ENCODE peak calls at places on chromosomes 3 and 15, in ten cellular contexts. Y is NB4; H is iris pigment epithelial cell; S is heart left ventricle; W is NCI-H1105 treated with DMSO at 0.1 percent for 48 hours; E is transverse colon; M is left cardiac atrium; L is stimulated activated CD4-positive, alpha-beta T cell treated with anti-CD3 and anti-CD28 coated beads, Interleukin-4, amount 100 ng/mL, for 48 hours; V is T-helper 2 cell; F is NCI-H187. N is an unnamed sample.

GRCh38 chr15:42721016-42721415 is 15.9 kb downstream of the CDAN1 start:
- DNase-seq in Y (no peak), H (no peak), S (no peak), W (no peak), E (no peak), M (no peak), L (no peak), V (no peak), F (no peak), N (no peak)

GRCh38 chr3:155870945-155871745 is 695 bp downstream of the GMPS start:
- DNase-seq in Y (peak), H (peak), S (peak), W (peak), E (peak), M (peak), L (peak), V (peak), F (no peak), N (peak)

GRCh38 chr15:67190813-67191212 is 63.6 kb downstream of the AAGAB start:
- DNase-seq in Y (no peak), H (peak), S (no peak), W (no peak), E (no peak), M (no peak), L (no peak), V (no peak), F (no peak), N (no peak)

GRCh38 chr3:147002721-147003120 is 397.6 kb upstream of the PLSCR5 start:
- DNase-seq in Y (no peak), H (no peak), S (no peak), W (no peak), E (no peak), M (no peak), L (no peak), V (no peak), F (no peak), N (no peak)

GRCh38 chr3:182912476-182912875 is 67.9 kb downstream of the DCUN1D1 start:
- DNase-seq in Y (no peak), H (no peak), S (no peak), W (no peak), E (no peak), M (no peak), L (no peak), V (no peak), F (no peak), N (no peak)

GRCh38 chr3:42692667-42693529 is 7.6 kb downstream of the KLHL40 start:
- DNase-seq in Y (no peak), H (no peak), S (no peak), W (no peak), E (no peak), M (no peak), L (no peak), V (no peak), F (no peak), N (no peak)

GRCh38 chr3:140198242-140198641 is 263.3 kb downstream of the CLSTN2 start:
- DNase-seq in Y (no peak), H (no peak), S (no peak), W (no peak), E (no peak), M (no peak), L (no peak), V (no peak), F (no peak), N (no peak)

GRCh38 chr3:33278106-33278672 is 947 bp downstream of the FBXL2 start:
- DNase-seq in Y (no peak), H (peak), S (no peak), W (peak), E (no peak), M (no peak), L (no peak), V (no peak), F (no peak), N (peak)

GRCh38 chr15:45743309-45744041 is 108.6 kb downstream of the SQOR start:
- DNase-seq in Y (no peak), H (no peak), S (no peak), W (no peak), E (no peak), M (no peak), L (no peak), V (no peak), F (no peak), N (no peak)

GRCh38 chr3:9214599-9214998 is 34.8 kb downstream of the SRGAP3 start:
- DNase-seq in Y (no peak), H (peak), S (no peak), W (no peak), E (no peak), M (no peak), L (no peak), V (no peak), F (no peak), N (no peak)

GRCh38 chr3:28243424-28244106 is 2.1 kb downstream of the CMC1 start:
- DNase-seq in Y (peak), H (no peak), S (no peak), W (no peak), E (no peak), M (no peak), L (no peak), V (peak), F (no peak), N (no peak)

GRCh38 chr15:69713726-69714559 is 261.3 kb downstream of the RPLP1 start:
- DNase-seq in Y (peak), H (no peak), S (no peak), W (no peak), E (peak), M (no peak), L (peak), V (peak), F (no peak), N (no peak)

GRCh38 chr3:4712109-4712508 is 219.0 kb downstream of the ITPR1 start:
- DNase-seq in Y (peak), H (peak), S (no peak), W (no peak), E (peak), M (no peak), L (no peak), V (no peak), F (no peak), N (no peak)

GRCh38 chr3:43345877-43346276 is 59.5 kb downstream of the SNRK start:
- DNase-seq in Y (no peak), H (peak), S (no peak), W (no peak), E (no peak), M (no peak), L (peak), V (peak), F (no peak), N (no peak)

GRCh38 chr3:113312416-113312815 is 101.1 kb downstream of the BOC start:
- DNase-seq in Y (no peak), H (no peak), S (no peak), W (no peak), E (no peak), M (no peak), L (no peak), V (no peak), F (no peak), N (no peak)

GRCh38 chr3:73508330-73508954 is 116.3 kb downstream of the PDZRN3 start:
- DNase-seq in Y (peak), H (peak), S (no peak), W (peak), E (peak), M (peak), L (no peak), V (peak), F (peak), N (peak)

GRCh38 chr3:42892169-42892568 is 13.8 kb upstream of the ZNF662 start:
- DNase-seq in Y (no peak), H (peak), S (no peak), W (no peak), E (no peak), M (no peak), L (no peak), V (no peak), F (no peak), N (no peak)

GRCh38 chr3:58214484-58215316 is 3.9 kb upstream of the DNASE1L3 start:
- DNase-seq in Y (no peak), H (peak), S (no peak), W (no peak), E (peak), M (no peak), L (peak), V (peak), F (no peak), N (no peak)

GRCh38 chr3:138479355-138479964 is 45.0 kb downstream of the ESYT3 start:
- DNase-seq in Y (peak), H (peak), S (no peak), W (peak), E (no peak), M (no peak), L (no peak), V (peak), F (no peak), N (peak)

GRCh38 chr3:157868168-157868567 is 238.1 kb downstream of the SHOX2 start:
- DNase-seq in Y (no peak), H (peak), S (no peak), W (no peak), E (no peak), M (no peak), L (no peak), V (no peak), F (no peak), N (no peak)

GRCh38 chr3:207973-208372 is 11.4 kb downstream of the CHL1 start:
- DNase-seq in Y (no peak), H (no peak), S (no peak), W (no peak), E (no peak), M (no peak), L (no peak), V (no peak), F (no peak), N (no peak)

GRCh38 chr3:193943200-193943599 is 192.7 kb upstream of the HES1 start:
- DNase-seq in Y (no peak), H (no peak), S (no peak), W (no peak), E (no peak), M (no peak), L (no peak), V (no peak), F (no peak), N (no peak)

GRCh38 chr3:98846101-98846500 is 55.4 kb downstream of the DCBLD2 start:
- DNase-seq in Y (no peak), H (peak), S (no peak), W (no peak), E (no peak), M (no peak), L (no peak), V (no peak), F (no peak), N (no peak)

GRCh38 chr3:191435981-191436380 is 25.0 kb upstream of the PYDC2 start:
- DNase-seq in Y (no peak), H (no peak), S (no peak), W (no peak), E (no peak), M (no peak), L (no peak), V (no peak), F (no peak), N (no peak)

GRCh38 chr3:9074079-9074478 is 110.8 kb upstream of the RAD18 start:
- DNase-seq in Y (no peak), H (peak), S (no peak), W (no peak), E (no peak), M (no peak), L (no peak), V (no peak), F (no peak), N (no peak)

GRCh38 chr3:15064299-15064834 is 748 bp downstream of the MRPS25 start:
- DNase-seq in Y (peak), H (peak), S (no peak), W (no peak), E (peak), M (peak), L (no peak), V (peak), F (no peak), N (peak)

GRCh38 chr15:69393831-69394491 is 20.2 kb upstream of the KIF23 start:
- DNase-seq in Y (peak), H (no peak), S (no peak), W (no peak), E (no peak), M (no peak), L (no peak), V (no peak), F (no peak), N (no peak)

GRCh38 chr15:99536422-99537033 is 29.3 kb upstream of the MEF2A start:
- DNase-seq in Y (no peak), H (peak), S (peak), W (no peak), E (no peak), M (peak), L (no peak), V (no peak), F (no peak), N (peak)

GRCh38 chr3:129746629-129747028 is 140.2 kb upstream of the PLXND1 start:
- DNase-seq in Y (no peak), H (no peak), S (no peak), W (no peak), E (no peak), M (no peak), L (no peak), V (no peak), F (no peak), N (no peak)

GRCh38 chr3:124885466-124886167 is 1.5 kb downstream of the ITGB5 start:
- DNase-seq in Y (no peak), H (peak), S (no peak), W (peak), E (no peak), M (peak), L (no peak), V (no peak), F (no peak), N (peak)

GRCh38 chr15:55799287-55800212 is 56.6 kb upstream of the PRTG start:
- DNase-seq in Y (peak), H (peak), S (no peak), W (peak), E (peak), M (peak), L (peak), V (peak), F (no peak), N (peak)

GRCh38 chr15:63176302-63176701 is 13.1 kb upstream of the RAB8B start:
- DNase-seq in Y (no peak), H (no peak), S (no peak), W (no peak), E (no peak), M (no peak), L (no peak), V (no peak), F (no peak), N (no peak)

N was measured in ACHN.